ENCODE peak calls at places on chromosomes 5 and 9, in nine cellular contexts. One of them, this sample, is unnamed.

GRCh38 chr5:128038641-128039040 is 44.9 kb upstream of the SLC12A2 start:
- DNase-seq in neuronal stem cell: no peak
- DNase-seq in activated CD8-positive, alpha-beta memory T cell treated with anti-CD3 and anti-CD28 coated beads for 48 hours: no peak
- DNase-seq in GM12865: no peak
- DNase-seq in GM03348: peak; percentile 51
- DNase-seq in NCI-H1105 treated with DMSO at 0.1 percent for 48 hours: no peak
- DNase-seq in GM23248: peak; percentile 41
- DNase-seq in pancreas: no peak
- DNase-seq in choroid plexus epithelial cell: peak; percentile 79
- DNase-seq in this sample: peak; percentile 37

GRCh38 chr5:6458833-6459232 is 10.2 kb downstream of the UBE2QL1 start:
- DNase-seq in neuronal stem cell: no peak
- DNase-seq in GM23248: no peak
- DNase-seq in GM03348: no peak
- DNase-seq in GM12865: no peak
- DNase-seq in activated CD8-positive, alpha-beta memory T cell treated with anti-CD3 and anti-CD28 coated beads for 48 hours: no peak
- DNase-seq in choroid plexus epithelial cell: no peak
- DNase-seq in NCI-H1105 treated with DMSO at 0.1 percent for 48 hours: no peak
- DNase-seq in pancreas: no peak
- DNase-seq in this sample: no peak

GRCh38 chr5:55407059-55407684 is 99.4 kb downstream of the MTREX start:
- DNase-seq in pancreas: no peak
- DNase-seq in NCI-H1105 treated with DMSO at 0.1 percent for 48 hours: peak; percentile 11
- DNase-seq in GM23248: peak; percentile 76
- DNase-seq in GM03348: peak; percentile 74
- DNase-seq in GM12865: peak; percentile 27
- DNase-seq in activated CD8-positive, alpha-beta memory T cell treated with anti-CD3 and anti-CD28 coated beads for 48 hours: no peak
- DNase-seq in choroid plexus epithelial cell: peak; percentile 82
- DNase-seq in neuronal stem cell: no peak
- DNase-seq in this sample: no peak

GRCh38 chr5:177958696-177959095 is 37.3 kb downstream of the PROP1 start:
- DNase-seq in pancreas: no peak
- DNase-seq in GM03348: no peak
- DNase-seq in activated CD8-positive, alpha-beta memory T cell treated with anti-CD3 and anti-CD28 coated beads for 48 hours: no peak
- DNase-seq in GM23248: no peak
- DNase-seq in neuronal stem cell: no peak
- DNase-seq in NCI-H1105 treated with DMSO at 0.1 percent for 48 hours: no peak
- DNase-seq in choroid plexus epithelial cell: no peak
- DNase-seq in GM12865: no peak
- DNase-seq in this sample: no peak

GRCh38 chr9:81244631-81245030 is 444.7 kb downstream of the TLE1 start:
- DNase-seq in neuronal stem cell: no peak
- DNase-seq in pancreas: no peak
- DNase-seq in NCI-H1105 treated with DMSO at 0.1 percent for 48 hours: no peak
- DNase-seq in choroid plexus epithelial cell: peak; percentile 31
- DNase-seq in GM03348: no peak
- DNase-seq in GM23248: peak; percentile 19
- DNase-seq in GM12865: no peak
- DNase-seq in activated CD8-positive, alpha-beta memory T cell treated with anti-CD3 and anti-CD28 coated beads for 48 hours: no peak
- DNase-seq in this sample: no peak

GRCh38 chr9:69175488-69175872 is 1.4 kb downstream of the TJP2 start:
- DNase-seq in GM23248: peak; percentile 82
- DNase-seq in choroid plexus epithelial cell: no peak
- DNase-seq in pancreas: no peak
- DNase-seq in neuronal stem cell: no peak
- DNase-seq in activated CD8-positive, alpha-beta memory T cell treated with anti-CD3 and anti-CD28 coated beads for 48 hours: no peak
- DNase-seq in NCI-H1105 treated with DMSO at 0.1 percent for 48 hours: no peak
- DNase-seq in GM03348: peak; percentile 21
- DNase-seq in GM12865: peak; percentile 59
- DNase-seq in this sample: peak; percentile 20

GRCh38 chr5:104128348-104128747 is 565.8 kb upstream of the NUDT12 start:
- DNase-seq in GM12865: no peak
- DNase-seq in pancreas: no peak
- DNase-seq in neuronal stem cell: no peak
- DNase-seq in NCI-H1105 treated with DMSO at 0.1 percent for 48 hours: no peak
- DNase-seq in GM23248: no peak
- DNase-seq in choroid plexus epithelial cell: no peak
- DNase-seq in GM03348: no peak
- DNase-seq in activated CD8-positive, alpha-beta memory T cell treated with anti-CD3 and anti-CD28 coated beads for 48 hours: no peak
- DNase-seq in this sample: no peak

GRCh38 chr5:150301170-150301505 is 1.6 kb downstream of the ARSI start:
- DNase-seq in GM03348: no peak
- DNase-seq in neuronal stem cell: no peak
- DNase-seq in pancreas: no peak
- DNase-seq in GM12865: no peak
- DNase-seq in choroid plexus epithelial cell: no peak
- DNase-seq in activated CD8-positive, alpha-beta memory T cell treated with anti-CD3 and anti-CD28 coated beads for 48 hours: no peak
- DNase-seq in GM23248: peak; percentile 26
- DNase-seq in NCI-H1105 treated with DMSO at 0.1 percent for 48 hours: no peak
- DNase-seq in this sample: no peak

GRCh38 chr9:20914556-20914955 is 116.9 kb downstream of the HACD4 start:
- DNase-seq in pancreas: no peak
- DNase-seq in GM12865: no peak
- DNase-seq in neuronal stem cell: no peak
- DNase-seq in GM23248: no peak
- DNase-seq in activated CD8-positive, alpha-beta memory T cell treated with anti-CD3 and anti-CD28 coated beads for 48 hours: no peak
- DNase-seq in NCI-H1105 treated with DMSO at 0.1 percent for 48 hours: no peak
- DNase-seq in choroid plexus epithelial cell: no peak
- DNase-seq in GM03348: no peak
- DNase-seq in this sample: no peak

GRCh38 chr5:94524841-94525697 is 93.3 kb downstream of the KIAA0825 start:
- DNase-seq in choroid plexus epithelial cell: peak; percentile 72
- DNase-seq in activated CD8-positive, alpha-beta memory T cell treated with anti-CD3 and anti-CD28 coated beads for 48 hours: no peak
- DNase-seq in NCI-H1105 treated with DMSO at 0.1 percent for 48 hours: peak; percentile 40
- DNase-seq in GM23248: peak; percentile 56
- DNase-seq in neuronal stem cell: no peak
- DNase-seq in pancreas: no peak
- DNase-seq in GM12865: peak; percentile 71
- DNase-seq in GM03348: peak; percentile 13
- DNase-seq in this sample: peak; percentile 64

GRCh38 chr9:6566409-6567139 is 79.0 kb downstream of the GLDC start:
- DNase-seq in neuronal stem cell: no peak
- DNase-seq in GM23248: peak; percentile 99
- DNase-seq in choroid plexus epithelial cell: peak; percentile 95
- DNase-seq in GM03348: peak; percentile 90
- DNase-seq in pancreas: no peak
- DNase-seq in activated CD8-positive, alpha-beta memory T cell treated with anti-CD3 and anti-CD28 coated beads for 48 hours: no peak
- DNase-seq in GM12865: peak; percentile 47
- DNase-seq in NCI-H1105 treated with DMSO at 0.1 percent for 48 hours: no peak
- DNase-seq in this sample: peak; percentile 91

GRCh38 chr5:181052928-181053759 is 13.1 kb downstream of the BTNL9 start:
- DNase-seq in pancreas: peak; percentile 71
- DNase-seq in NCI-H1105 treated with DMSO at 0.1 percent for 48 hours: no peak
- DNase-seq in activated CD8-positive, alpha-beta memory T cell treated with anti-CD3 and anti-CD28 coated beads for 48 hours: peak; percentile 10
- DNase-seq in GM12865: peak; percentile 23
- DNase-seq in GM03348: peak; percentile 44
- DNase-seq in neuronal stem cell: no peak
- DNase-seq in GM23248: peak; percentile 21
- DNase-seq in choroid plexus epithelial cell: no peak
- DNase-seq in this sample: no peak

GRCh38 chr9:110640736-110641135 is 27.9 kb upstream of the MUSK start:
- DNase-seq in NCI-H1105 treated with DMSO at 0.1 percent for 48 hours: peak; percentile 39
- DNase-seq in GM23248: peak; percentile 1
- DNase-seq in GM12865: peak; percentile 10
- DNase-seq in choroid plexus epithelial cell: no peak
- DNase-seq in neuronal stem cell: no peak
- DNase-seq in pancreas: no peak
- DNase-seq in GM03348: no peak
- DNase-seq in activated CD8-positive, alpha-beta memory T cell treated with anti-CD3 and anti-CD28 coated beads for 48 hours: no peak
- DNase-seq in this sample: peak; percentile 35

GRCh38 chr5:172412724-172413260 is 41.5 kb downstream of the SH3PXD2B start:
- DNase-seq in neuronal stem cell: no peak
- DNase-seq in GM03348: peak; percentile 88
- DNase-seq in activated CD8-positive, alpha-beta memory T cell treated with anti-CD3 and anti-CD28 coated beads for 48 hours: peak; percentile 19
- DNase-seq in GM12865: no peak
- DNase-seq in pancreas: peak; percentile 58
- DNase-seq in NCI-H1105 treated with DMSO at 0.1 percent for 48 hours: no peak
- DNase-seq in GM23248: peak; percentile 98
- DNase-seq in choroid plexus epithelial cell: peak; percentile 91
- DNase-seq in this sample: peak; percentile 93

GRCh38 chr9:123411191-123411590 is 55.2 kb downstream of the CRB2 start:
- DNase-seq in GM03348: no peak
- DNase-seq in neuronal stem cell: no peak
- DNase-seq in GM12865: no peak
- DNase-seq in NCI-H1105 treated with DMSO at 0.1 percent for 48 hours: no peak
- DNase-seq in GM23248: no peak
- DNase-seq in activated CD8-positive, alpha-beta memory T cell treated with anti-CD3 and anti-CD28 coated beads for 48 hours: no peak
- DNase-seq in choroid plexus epithelial cell: no peak
- DNase-seq in pancreas: no peak
- DNase-seq in this sample: no peak

GRCh38 chr9:131361202-131361833 is 32.6 kb upstream of the PRRC2B start:
- DNase-seq in neuronal stem cell: no peak
- DNase-seq in pancreas: no peak
- DNase-seq in GM12865: no peak
- DNase-seq in GM03348: no peak
- DNase-seq in choroid plexus epithelial cell: peak; percentile 21
- DNase-seq in GM23248: no peak
- DNase-seq in activated CD8-positive, alpha-beta memory T cell treated with anti-CD3 and anti-CD28 coated beads for 48 hours: no peak
- DNase-seq in NCI-H1105 treated with DMSO at 0.1 percent for 48 hours: peak; percentile 45
- DNase-seq in this sample: peak; percentile 61

GRCh38 chr5:73367650-73368049 is 80.9 kb downstream of the FOXD1 start:
- DNase-seq in GM12865: no peak
- DNase-seq in activated CD8-positive, alpha-beta memory T cell treated with anti-CD3 and anti-CD28 coated beads for 48 hours: no peak
- DNase-seq in NCI-H1105 treated with DMSO at 0.1 percent for 48 hours: no peak
- DNase-seq in pancreas: no peak
- DNase-seq in choroid plexus epithelial cell: peak; percentile 60
- DNase-seq in GM03348: peak; percentile 27
- DNase-seq in neuronal stem cell: no peak
- DNase-seq in GM23248: peak; percentile 47
- DNase-seq in this sample: peak; percentile 52

GRCh38 chr9:92770005-92770995 is 5.7 kb upstream of the BICD2 start:
- DNase-seq in neuronal stem cell: no peak
- DNase-seq in activated CD8-positive, alpha-beta memory T cell treated with anti-CD3 and anti-CD28 coated beads for 48 hours: no peak
- DNase-seq in GM12865: peak; percentile 24
- DNase-seq in choroid plexus epithelial cell: peak; percentile 29
- DNase-seq in NCI-H1105 treated with DMSO at 0.1 percent for 48 hours: no peak
- DNase-seq in GM23248: peak; percentile 21
- DNase-seq in GM03348: no peak
- DNase-seq in pancreas: no peak
- DNase-seq in this sample: peak; percentile 70

GRCh38 chr9:132818588-132818987 is 59.5 kb downstream of the AK8 start:
- DNase-seq in activated CD8-positive, alpha-beta memory T cell treated with anti-CD3 and anti-CD28 coated beads for 48 hours: no peak
- DNase-seq in GM03348: no peak
- DNase-seq in GM23248: no peak
- DNase-seq in NCI-H1105 treated with DMSO at 0.1 percent for 48 hours: no peak
- DNase-seq in pancreas: no peak
- DNase-seq in neuronal stem cell: no peak
- DNase-seq in choroid plexus epithelial cell: no peak
- DNase-seq in GM12865: no peak
- DNase-seq in this sample: no peak

GRCh38 chr5:179270581-179271300 is 74.5 kb downstream of the ADAMTS2 start:
- DNase-seq in GM03348: peak; percentile 68
- DNase-seq in GM12865: no peak
- DNase-seq in activated CD8-positive, alpha-beta memory T cell treated with anti-CD3 and anti-CD28 coated beads for 48 hours: no peak
- DNase-seq in pancreas: peak; percentile 48
- DNase-seq in neuronal stem cell: no peak
- DNase-seq in GM23248: peak; percentile 76
- DNase-seq in NCI-H1105 treated with DMSO at 0.1 percent for 48 hours: no peak
- DNase-seq in choroid plexus epithelial cell: no peak
- DNase-seq in this sample: no peak

GRCh38 chr5:92998456-92998855 is 582.6 kb downstream of the NR2F1-AS1 start:
- DNase-seq in neuronal stem cell: no peak
- DNase-seq in GM03348: no peak
- DNase-seq in pancreas: no peak
- DNase-seq in activated CD8-positive, alpha-beta memory T cell treated with anti-CD3 and anti-CD28 coated beads for 48 hours: no peak
- DNase-seq in NCI-H1105 treated with DMSO at 0.1 percent for 48 hours: no peak
- DNase-seq in GM23248: no peak
- DNase-seq in GM12865: peak; percentile 1
- DNase-seq in choroid plexus epithelial cell: peak; percentile 38
- DNase-seq in this sample: no peak

GRCh38 chr5:90877049-90877448 is 318.5 kb downstream of the ADGRV1 start:
- DNase-seq in pancreas: no peak
- DNase-seq in activated CD8-positive, alpha-beta memory T cell treated with anti-CD3 and anti-CD28 coated beads for 48 hours: no peak
- DNase-seq in NCI-H1105 treated with DMSO at 0.1 percent for 48 hours: no peak
- DNase-seq in neuronal stem cell: no peak
- DNase-seq in GM03348: no peak
- DNase-seq in GM23248: no peak
- DNase-seq in choroid plexus epithelial cell: no peak
- DNase-seq in GM12865: no peak
- DNase-seq in this sample: no peak

GRCh38 chr5:65832603-65833228 is 93.7 kb upstream of the ERBIN start:
- DNase-seq in GM12865: no peak
- DNase-seq in choroid plexus epithelial cell: no peak
- DNase-seq in neuronal stem cell: no peak
- DNase-seq in activated CD8-positive, alpha-beta memory T cell treated with anti-CD3 and anti-CD28 coated beads for 48 hours: no peak
- DNase-seq in GM23248: no peak
- DNase-seq in GM03348: no peak
- DNase-seq in NCI-H1105 treated with DMSO at 0.1 percent for 48 hours: peak; percentile 38
- DNase-seq in pancreas: no peak
- DNase-seq in this sample: no peak

GRCh38 chr5:125480901-125481300 is 734.5 kb upstream of the ZNF608 start:
- DNase-seq in activated CD8-positive, alpha-beta memory T cell treated with anti-CD3 and anti-CD28 coated beads for 48 hours: no peak
- DNase-seq in neuronal stem cell: no peak
- DNase-seq in GM03348: no peak
- DNase-seq in NCI-H1105 treated with DMSO at 0.1 percent for 48 hours: no peak
- DNase-seq in GM12865: no peak
- DNase-seq in GM23248: no peak
- DNase-seq in pancreas: no peak
- DNase-seq in choroid plexus epithelial cell: no peak
- DNase-seq in this sample: no peak

GRCh38 chr5:180141068-180141660 is 67.8 kb downstream of the RASGEF1C start:
- DNase-seq in NCI-H1105 treated with DMSO at 0.1 percent for 48 hours: no peak
- DNase-seq in neuronal stem cell: no peak
- DNase-seq in choroid plexus epithelial cell: no peak
- DNase-seq in activated CD8-positive, alpha-beta memory T cell treated with anti-CD3 and anti-CD28 coated beads for 48 hours: no peak
- DNase-seq in GM03348: no peak
- DNase-seq in pancreas: no peak
- DNase-seq in GM23248: no peak
- DNase-seq in GM12865: no peak
- DNase-seq in this sample: no peak

GRCh38 chr5:78221964-78222451 is 72.5 kb downstream of the AP3B1 start:
- DNase-seq in activated CD8-positive, alpha-beta memory T cell treated with anti-CD3 and anti-CD28 coated beads for 48 hours: no peak
- DNase-seq in NCI-H1105 treated with DMSO at 0.1 percent for 48 hours: no peak
- DNase-seq in choroid plexus epithelial cell: peak; percentile 32
- DNase-seq in pancreas: no peak
- DNase-seq in GM12865: peak; percentile 94
- DNase-seq in GM23248: peak; percentile 15
- DNase-seq in neuronal stem cell: no peak
- DNase-seq in GM03348: peak; percentile 5
- DNase-seq in this sample: peak; percentile 97